ENCODE peak calls at places on chromosomes 1 and 21, in five cellular contexts. One of them, this sample, is unnamed. For H3K4me1, the result is how much of the 10 kb centered on the place peaks cover.

GRCh38 chr1:215749423-215749822 is 182.3 kb downstream of the KCTD3 start:
- DNase-seq in HepG2: no peak
- DNase-seq in K562: no peak
- DNase-seq in suprapubic skin: no peak
- DNase-seq in ovary: no peak
- DNase-seq in this sample: no peak

GRCh38 chr1:57612833-57613232 is 189.0 kb upstream of the DAB1 start:
- DNase-seq in K562: no peak
- DNase-seq in suprapubic skin: no peak
- DNase-seq in ovary: no peak
- DNase-seq in HepG2: no peak
- DNase-seq in this sample: no peak

GRCh38 chr1:177983087-177983823 is 13.4 kb upstream of the SEC16B start:
- DNase-seq in K562: no peak
- DNase-seq in ovary: no peak
- DNase-seq in suprapubic skin: no peak
- DNase-seq in HepG2: no peak
- DNase-seq in this sample: no peak

GRCh38 chr1:55156093-55156492 is 59.1 kb downstream of the USP24 start:
- DNase-seq in K562: no peak
- DNase-seq in suprapubic skin: no peak
- DNase-seq in HepG2: no peak
- DNase-seq in ovary: no peak
- DNase-seq in this sample: no peak

GRCh38 chr1:10832703-10833102 is 36.3 kb upstream of the CASZ1 start:
- DNase-seq in suprapubic skin: no peak
- DNase-seq in ovary: no peak
- DNase-seq in K562: no peak
- DNase-seq in HepG2: no peak
- DNase-seq in this sample: no peak

GRCh38 chr1:2403273-2403672 is 9.1 kb downstream of the PEX10 start:
- DNase-seq in suprapubic skin: no peak
- DNase-seq in K562: no peak
- DNase-seq in ovary: no peak
- DNase-seq in HepG2: no peak
- DNase-seq in this sample: no peak

GRCh38 chr1:180623579-180624347 is 8.1 kb upstream of the XPR1 start:
- DNase-seq in ovary: no peak
- DNase-seq in suprapubic skin: no peak
- DNase-seq in HepG2: no peak
- DNase-seq in K562: no peak
- DNase-seq in this sample: no peak

GRCh38 chr1:46423574-46424240 is 29.6 kb downstream of the FAAH start:
- DNase-seq in HepG2: no peak
- DNase-seq in ovary: no peak
- DNase-seq in K562: no peak
- DNase-seq in suprapubic skin: no peak
- DNase-seq in this sample: no peak

GRCh38 chr1:213135572-213135971 is 84.5 kb downstream of the RPS6KC1 start:
- DNase-seq in suprapubic skin: no peak
- DNase-seq in HepG2: no peak
- DNase-seq in K562: no peak
- DNase-seq in ovary: no peak
- DNase-seq in this sample: no peak

GRCh38 chr1:98452162-98452561 is 209.4 kb upstream of the SNX7 start:
- DNase-seq in HepG2: no peak
- DNase-seq in suprapubic skin: no peak
- DNase-seq in K562: no peak
- DNase-seq in ovary: no peak
- DNase-seq in this sample: no peak

GRCh38 chr1:178665579-178665978 is 59.5 kb upstream of the RALGPS2 start:
- DNase-seq in ovary: no peak
- DNase-seq in suprapubic skin: no peak
- DNase-seq in HepG2: no peak
- DNase-seq in K562: no peak
- DNase-seq in this sample: no peak

GRCh38 chr1:8763888-8764287 is 53.6 kb downstream of the RERE start:
- DNase-seq in suprapubic skin: no peak
- DNase-seq in K562: peak
- DNase-seq in HepG2: no peak
- DNase-seq in ovary: no peak
- DNase-seq in this sample: no peak

GRCh38 chr1:156246762-156247459 is 945 bp downstream of the PAQR6 start:
- DNase-seq in ovary: no peak
- DNase-seq in K562: peak
- DNase-seq in suprapubic skin: peak
- DNase-seq in HepG2: no peak
- DNase-seq in this sample: no peak

GRCh38 chr1:41955461-41956159 is 36.9 kb upstream of the HIVEP3 start:
- DNase-seq in HepG2: no peak
- DNase-seq in suprapubic skin: no peak
- DNase-seq in K562: no peak
- DNase-seq in ovary: no peak
- DNase-seq in this sample: no peak

GRCh38 chr21:21187579-21187978 is 189.4 kb downstream of the NCAM2 start:
- DNase-seq in suprapubic skin: no peak
- DNase-seq in ovary: no peak
- DNase-seq in K562: no peak
- DNase-seq in HepG2: no peak
- DNase-seq in this sample: no peak

GRCh38 chr1:145918992-145919939 is 749 bp upstream of the PEX11B start:
- DNase-seq in suprapubic skin: peak
- DNase-seq in HepG2: peak
- DNase-seq in K562: peak
- DNase-seq in ovary: peak
- DNase-seq in this sample: peak

GRCh38 chr1:2360588-2361364 is 30.6 kb downstream of the MORN1 start:
- DNase-seq in K562: no peak
- DNase-seq in suprapubic skin: no peak
- DNase-seq in ovary: no peak
- DNase-seq in HepG2: no peak
- DNase-seq in this sample: no peak

GRCh38 chr1:69414574-69414973 is 153.1 kb upstream of the LRRC7 start:
- DNase-seq in K562: no peak
- DNase-seq in ovary: no peak
- DNase-seq in suprapubic skin: no peak
- DNase-seq in HepG2: no peak
- DNase-seq in this sample: no peak

GRCh38 chr1:240027059-240027462 is 64.6 kb upstream of the FMN2 start:
- DNase-seq in HepG2: peak
- DNase-seq in ovary: no peak
- DNase-seq in suprapubic skin: no peak
- DNase-seq in K562: peak
- DNase-seq in this sample: no peak

GRCh38 chr1:210822897-210823296 is 311.1 kb downstream of the KCNH1 start:
- DNase-seq in HepG2: no peak
- DNase-seq in K562: no peak
- DNase-seq in ovary: no peak
- DNase-seq in suprapubic skin: no peak
- DNase-seq in this sample: no peak

GRCh38 chr1:15764269-15764764 is 5.7 kb downstream of the FBLIM1 start:
- DNase-seq in K562: peak
- DNase-seq in suprapubic skin: no peak
- DNase-seq in ovary: no peak
- DNase-seq in HepG2: no peak
- DNase-seq in this sample: no peak

GRCh38 chr1:210076620-210077019 is 138.6 kb downstream of the SYT14 start:
- DNase-seq in suprapubic skin: no peak
- DNase-seq in ovary: no peak
- DNase-seq in HepG2: no peak
- DNase-seq in K562: no peak
- DNase-seq in this sample: no peak

GRCh38 chr1:37372740-37373139 is 101.6 kb upstream of the ZC3H12A start:
- DNase-seq in ovary: no peak
- DNase-seq in suprapubic skin: no peak
- DNase-seq in HepG2: no peak
- DNase-seq in K562: no peak
- DNase-seq in this sample: peak

GRCh38 chr1:110209715-110210603 is at the start of gene KCNC4:
- DNase-seq in suprapubic skin: peak
- DNase-seq in ovary: peak
- DNase-seq in K562: peak
- DNase-seq in HepG2: peak
- DNase-seq in this sample: peak

GRCh38 chr1:22801347-22801746 is 90.7 kb downstream of the EPHB2 start:
- DNase-seq in K562: no peak
- DNase-seq in suprapubic skin: no peak
- DNase-seq in ovary: no peak
- DNase-seq in HepG2: no peak
- DNase-seq in this sample: no peak

GRCh38 chr1:229579101-229579651 is 20.7 kb upstream of the ABCB10 start:
- DNase-seq in ovary: peak
- DNase-seq in suprapubic skin: no peak
- DNase-seq in K562: no peak
- DNase-seq in HepG2: peak
- DNase-seq in this sample: no peak

GRCh38 chr1:3907621-3908165 is 7.6 kb upstream of the C1orf174 start:
- DNase-seq in HepG2: no peak
- DNase-seq in ovary: no peak
- DNase-seq in K562: no peak
- DNase-seq in suprapubic skin: peak
- DNase-seq in this sample: no peak

DNA sequence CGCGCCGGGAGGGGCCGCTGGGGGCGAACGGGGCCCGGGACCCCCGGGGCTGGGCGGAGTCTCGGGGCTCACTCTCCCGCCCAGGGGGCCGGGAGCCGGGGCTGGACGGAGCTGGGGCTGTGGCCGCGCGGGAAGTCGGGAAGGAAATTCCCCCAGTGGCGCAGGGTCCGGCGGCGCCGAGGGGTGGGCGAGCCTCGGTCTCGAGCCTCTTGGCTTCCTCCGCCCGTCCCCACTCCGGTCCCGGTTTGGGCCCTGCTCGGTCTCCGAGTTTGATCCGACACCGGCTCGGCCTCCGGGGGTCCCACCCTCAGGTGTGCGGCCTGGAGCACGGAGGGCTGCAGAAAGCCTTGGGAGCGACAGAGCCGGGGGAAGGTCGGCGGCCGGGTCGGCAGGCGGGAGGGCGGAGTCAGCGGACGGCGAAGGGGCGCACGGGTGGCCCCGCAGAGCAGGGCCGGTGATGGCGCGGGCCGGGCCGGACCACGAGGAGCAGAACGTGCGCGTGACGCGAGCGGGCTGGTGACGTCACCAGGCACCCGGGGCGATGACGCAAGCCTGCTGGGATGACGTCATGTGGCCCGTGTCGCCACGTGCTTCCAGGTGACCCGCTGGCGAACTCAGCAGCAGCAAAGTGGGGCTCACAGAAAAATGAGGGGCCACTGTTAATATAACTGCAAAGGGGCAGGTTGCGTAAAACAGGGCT is 610 bp upstream of the HES4 start:
- DNase-seq in HepG2: peak
- DNase-seq in K562: peak
- DNase-seq in suprapubic skin: peak
- DNase-seq in ovary: peak
- DNase-seq in this sample: peak
- TF ChIP-seq EP300 in HepG2: no peak
- TF ChIP-seq EP300 in K562: peak
- TF ChIP-seq EP300 in suprapubic skin: peak
- TF ChIP-seq EP300 in ovary: peak
- TF ChIP-seq EP300 in this sample: peak

DNA sequence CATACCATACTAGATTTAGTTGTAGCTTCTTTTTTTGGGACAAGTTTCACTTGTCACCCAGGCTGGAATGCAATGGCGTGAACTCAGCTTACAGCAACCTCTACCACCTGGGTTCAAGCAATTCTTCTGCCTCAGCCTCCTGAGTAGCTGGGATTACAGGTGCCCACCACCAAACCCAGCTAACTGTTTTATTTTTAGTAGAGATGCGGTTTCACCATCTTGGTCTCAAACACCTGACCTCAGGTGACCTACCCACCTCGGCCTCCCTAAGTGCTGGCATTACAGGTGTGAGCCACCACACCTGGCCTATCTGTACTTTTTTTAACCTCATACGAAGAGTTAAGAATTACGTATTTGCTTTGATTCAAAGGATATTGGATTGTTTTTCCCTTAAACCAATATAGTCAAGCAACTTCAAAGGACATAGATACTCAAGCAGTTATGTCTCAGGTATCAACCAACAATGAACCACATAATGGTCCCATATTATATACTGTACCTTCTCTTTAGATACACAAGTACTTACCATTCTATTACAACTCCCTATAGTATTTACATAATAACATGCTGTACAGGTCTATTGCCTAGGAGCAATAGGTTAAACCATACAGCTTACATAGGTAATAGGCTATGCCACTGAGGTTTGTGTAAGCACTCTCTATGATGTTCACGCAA is 7.5 kb downstream of the HMGN1 start:
- DNase-seq in HepG2: no peak
- DNase-seq in suprapubic skin: no peak
- DNase-seq in ovary: no peak
- DNase-seq in K562: no peak
- DNase-seq in this sample: no peak
- TF ChIP-seq POLR2A in HepG2: no peak
- TF ChIP-seq POLR2A in suprapubic skin: no peak
- TF ChIP-seq POLR2A in ovary: no peak
- TF ChIP-seq POLR2A in K562: peak
- TF ChIP-seq POLR2A in this sample: no peak

GRCh38 chr1:113657126-113657525 is 102.2 kb downstream of the PHTF1 start:
- DNase-seq in suprapubic skin: no peak
- DNase-seq in ovary: no peak
- DNase-seq in K562: no peak
- DNase-seq in HepG2: no peak
- DNase-seq in this sample: no peak

GRCh38 chr1:113662097-113662496 is 97.2 kb downstream of the PHTF1 start:
- DNase-seq in suprapubic skin: no peak
- DNase-seq in HepG2: no peak
- DNase-seq in ovary: no peak
- DNase-seq in K562: no peak
- DNase-seq in this sample: no peak

GRCh38 chr1:113659010-113659409 is 100.3 kb downstream of the PHTF1 start:
- DNase-seq in HepG2: no peak
- DNase-seq in suprapubic skin: no peak
- DNase-seq in K562: no peak
- DNase-seq in ovary: no peak
- DNase-seq in this sample: no peak

GRCh38 chr1:113657556-113658063 is 101.7 kb downstream of the PHTF1 start:
- DNase-seq in HepG2: no peak
- DNase-seq in suprapubic skin: no peak
- DNase-seq in K562: no peak
- DNase-seq in ovary: no peak
- DNase-seq in this sample: no peak

DNA sequence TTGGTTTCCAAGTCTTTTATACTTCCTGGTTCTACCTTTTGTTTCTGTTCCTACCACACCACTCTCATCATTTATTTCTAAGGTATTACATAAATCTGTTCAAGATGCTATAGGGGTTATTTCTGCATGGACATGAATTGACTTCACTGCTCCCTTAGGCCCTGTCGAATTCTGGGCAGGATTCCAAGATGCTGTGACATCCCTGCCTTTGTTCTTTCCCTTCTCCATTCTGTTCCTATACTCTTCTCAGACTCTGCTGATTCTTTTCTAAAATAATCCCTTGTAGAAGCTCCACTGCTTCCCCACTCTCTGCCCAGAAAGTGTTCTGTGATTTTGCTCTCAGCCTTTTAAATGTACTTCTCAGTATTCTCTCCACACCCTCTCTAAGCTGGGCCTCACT is 99.2 kb downstream of the PHTF1 start:
- DNase-seq in K562: no peak
- DNase-seq in HepG2: no peak
- DNase-seq in suprapubic skin: no peak
- DNase-seq in ovary: no peak
- DNase-seq in this sample: no peak
- H3K4me1 ChIP-seq in K562: under half
- H3K4me1 ChIP-seq in HepG2: under half
- H3K4me1 ChIP-seq in suprapubic skin: under half
- H3K4me1 ChIP-seq in ovary: under half
- H3K4me1 ChIP-seq in this sample: under half

GRCh38 chr1:169060010-169060722 is 46.3 kb upstream of the ATP1B1 start:
- DNase-seq in K562: no peak
- DNase-seq in HepG2: peak
- DNase-seq in ovary: no peak
- DNase-seq in suprapubic skin: no peak
- DNase-seq in this sample: no peak
- TF ChIP-seq EP300 in K562: no peak
- TF ChIP-seq EP300 in HepG2: no peak
- TF ChIP-seq EP300 in ovary: no peak
- TF ChIP-seq EP300 in suprapubic skin: no peak
- TF ChIP-seq EP300 in this sample: no peak